ENCODE peak calls at places on chromosomes 7 and 10, in six cellular contexts. E is CD8-positive, alpha-beta T cell; J is NB4; A is A549; T is HFFc6; M is fibroblast of lung. P is an unnamed sample.

GRCh38 chr7:144836545-144836842 is 641 bp upstream of the TPK1 start:
- DNase-seq in E (no peak), J (peak), A (no peak), T (no peak), M (no peak), P (no peak)

GRCh38 chr7:47370461-47371042 is 211.4 kb downstream of the TNS3 start:
- DNase-seq in E (no peak), J (no peak), A (no peak), T (no peak), M (no peak), P (no peak)

GRCh38 chr10:5906651-5907050 is 16.6 kb downstream of the FBH1 start:
- DNase-seq in E (no peak), J (peak), A (no peak), T (no peak), M (no peak), P (no peak)

GRCh38 chr10:12733271-12733670 is 268.2 kb downstream of the CCDC3 start:
- DNase-seq in E (no peak), J (no peak), A (no peak), T (no peak), M (no peak), P (no peak)

GRCh38 chr10:47406548-47406869 is 22.4 kb upstream of the ZNF488 start:
- DNase-seq in E (no peak), J (no peak), A (no peak), T (no peak), M (no peak), P (no peak)

GRCh38 chr10:79027147-79028055 is 41.4 kb upstream of the ZMIZ1 start:
- DNase-seq in E (peak), J (peak), A (no peak), T (no peak), M (no peak), P (no peak)

GRCh38 chr10:132411561-132412253 is 14.7 kb downstream of the PWWP2B start:
- DNase-seq in E (no peak), J (no peak), A (no peak), T (no peak), M (peak), P (no peak)

GRCh38 chr10:76024460-76025123 is 593.2 kb downstream of the LRMDA start:
- DNase-seq in E (no peak), J (no peak), A (no peak), T (no peak), M (no peak), P (no peak)

GRCh38 chr7:100163871-100164270 is 4.5 kb downstream of the GAL3ST4 start:
- DNase-seq in E (no peak), J (no peak), A (no peak), T (no peak), M (no peak), P (no peak)

GRCh38 chr10:28790146-28790545 is 112.8 kb downstream of the BAMBI start:
- DNase-seq in E (no peak), J (no peak), A (no peak), T (no peak), M (no peak), P (no peak)

GRCh38 chr10:132687181-132687892 is 98.6 kb downstream of the NKX6-2 start:
- DNase-seq in E (no peak), J (no peak), A (no peak), T (no peak), M (no peak), P (no peak)

GRCh38 chr7:107692501-107692900 is 31.9 kb downstream of the SLC26A4 start:
- DNase-seq in E (no peak), J (no peak), A (no peak), T (peak), M (peak), P (no peak)

GRCh38 chr7:121000091-121000983 is 11.8 kb downstream of the CPED1 start:
- DNase-seq in E (no peak), J (no peak), A (no peak), T (peak), M (peak), P (no peak)

GRCh38 chr10:62732841-62733653 is 71.5 kb upstream of the ADO start:
- DNase-seq in E (peak), J (peak), A (no peak), T (peak), M (peak), P (peak)

GRCh38 chr10:79148452-79149344 is 79.9 kb downstream of the ZMIZ1 start:
- DNase-seq in E (no peak), J (no peak), A (peak), T (peak), M (peak), P (no peak)

GRCh38 chr10:78774999-78775711 is 293.6 kb upstream of the ZMIZ1 start:
- DNase-seq in E (no peak), J (no peak), A (no peak), T (no peak), M (peak), P (no peak)

GRCh38 chr7:156177396-156178055 is 365.3 kb upstream of the SHH start:
- DNase-seq in E (no peak), J (no peak), A (no peak), T (no peak), M (no peak), P (no peak)

GRCh38 chr7:70456729-70457128 is 675.2 kb upstream of the GALNT17 start:
- DNase-seq in E (no peak), J (no peak), A (no peak), T (no peak), M (no peak), P (no peak)

GRCh38 chr7:122166708-122167107 is 22.7 kb upstream of the AASS start:
- DNase-seq in E (no peak), J (no peak), A (no peak), T (peak), M (peak), P (no peak)

GRCh38 chr7:27073066-27073465 is 22.7 kb downstream of the HOXA1 start:
- DNase-seq in E (no peak), J (peak), A (no peak), T (no peak), M (no peak), P (no peak)

GRCh38 chr10:29268011-29268410 is 20.9 kb upstream of the LYZL1 start:
- DNase-seq in E (no peak), J (no peak), A (no peak), T (no peak), M (no peak), P (no peak)

GRCh38 chr10:4914213-4914850 is 48.9 kb upstream of the AKR1C1 start:
- DNase-seq in E (no peak), J (no peak), A (no peak), T (no peak), M (no peak), P (no peak)

GRCh38 chr7:4079366-4079765 is 602.7 kb upstream of the FOXK1 start:
- DNase-seq in E (no peak), J (no peak), A (no peak), T (no peak), M (no peak), P (no peak)

GRCh38 chr7:143305423-143306070 is 10.4 kb upstream of the CLCN1 start:
- DNase-seq in E (peak), J (peak), A (peak), T (no peak), M (peak), P (peak)

GRCh38 chr10:91424016-91424415 is 13.9 kb downstream of the HECTD2 start:
- DNase-seq in E (no peak), J (no peak), A (no peak), T (peak), M (no peak), P (no peak)

GRCh38 chr10:37588299-37588698 is 269.1 kb downstream of the ZNF248 start:
- DNase-seq in E (no peak), J (no peak), A (no peak), T (no peak), M (no peak), P (no peak)

GRCh38 chr10:20327954-20328353 is 511.7 kb downstream of the PLXDC2 start:
- DNase-seq in E (no peak), J (no peak), A (no peak), T (no peak), M (no peak), P (no peak)

GRCh38 chr10:51708609-51709008 is 9.2 kb upstream of the CSTF2T start:
- DNase-seq in E (no peak), J (no peak), A (no peak), T (no peak), M (no peak), P (no peak)

GRCh38 chr7:82410461-82410860 is 33.1 kb downstream of the CACNA2D1 start:
- DNase-seq in E (no peak), J (no peak), A (no peak), T (no peak), M (no peak), P (no peak)

GRCh38 chr10:78964952-78965633 is 103.7 kb upstream of the ZMIZ1 start:
- DNase-seq in E (no peak), J (peak), A (peak), T (peak), M (peak), P (no peak)

GRCh38 chr7:102260856-102261255 is 25.8 kb upstream of the SH2B2 start:
- DNase-seq in E (no peak), J (no peak), A (no peak), T (peak), M (peak), P (no peak)

GRCh38 chr10:76297787-76298281 is 866.4 kb downstream of the LRMDA start:
- DNase-seq in E (no peak), J (no peak), A (no peak), T (no peak), M (no peak), P (no peak)

GRCh38 chr7:77222819-77223218 is 23.2 kb upstream of the FGL2 start:
- DNase-seq in E (no peak), J (no peak), A (no peak), T (no peak), M (no peak), P (no peak)

GRCh38 chr7:33024189-33024757 is 38.3 kb downstream of the NT5C3A start:
- DNase-seq in E (no peak), J (no peak), A (peak), T (no peak), M (peak), P (no peak)

GRCh38 chr7:157525501-157525915 is 188.7 kb downstream of the DNAJB6 start:
- DNase-seq in E (no peak), J (peak), A (peak), T (no peak), M (no peak), P (no peak)

GRCh38 chr10:118452098-118452497 is 110.0 kb upstream of the FAM204A start:
- DNase-seq in E (no peak), J (no peak), A (no peak), T (no peak), M (no peak), P (no peak)

GRCh38 chr10:3420527-3421469 is 248.2 kb upstream of the PITRM1 start:
- DNase-seq in E (no peak), J (no peak), A (no peak), T (no peak), M (no peak), P (no peak)

GRCh38 chr7:13333351-13333750 is 645.9 kb downstream of the ARL4A start:
- DNase-seq in E (no peak), J (no peak), A (no peak), T (no peak), M (no peak), P (no peak)

GRCh38 chr10:110480387-110480786 is 17.3 kb upstream of the DUSP5 start:
- DNase-seq in E (no peak), J (no peak), A (no peak), T (no peak), M (no peak), P (no peak)

GRCh38 chr10:11225935-11226334 is 208.3 kb downstream of the CELF2 start:
- DNase-seq in E (peak), J (peak), A (no peak), T (no peak), M (no peak), P (no peak)
- TF ChIP-seq CTCF in E (no peak), J (no peak), A (no peak), T (no peak), M (no peak), P (no peak)

DNA sequence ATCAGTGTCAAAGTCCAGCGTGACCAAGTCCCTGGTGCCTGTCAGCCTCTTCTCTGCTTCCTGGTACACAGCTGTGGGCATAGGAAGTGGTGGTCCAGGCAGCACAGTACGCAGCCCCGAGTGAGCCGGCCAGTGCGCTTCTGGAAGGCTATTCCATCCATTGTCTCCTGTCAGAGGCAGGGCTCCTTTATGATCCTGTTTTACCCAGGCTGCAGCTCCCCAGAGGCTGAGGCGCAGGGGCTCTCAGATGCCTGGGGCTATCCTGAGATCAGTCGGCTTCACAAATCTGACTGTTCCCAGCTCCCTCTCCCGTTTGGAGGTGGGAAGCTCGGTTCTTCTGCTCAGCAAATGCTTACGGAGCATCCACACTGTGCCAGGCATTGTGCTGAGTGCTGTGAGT is 70.3 kb downstream of the LANCL2 start:
- DNase-seq in E (no peak), J (no peak), A (no peak), T (no peak), M (no peak), P (no peak)
- TF ChIP-seq CTCF in E (no peak), J (no peak), A (no peak), T (no peak), M (no peak), P (no peak)

GRCh38 chr7:18241543-18242231 is 214.0 kb upstream of the PRPS1L1 start:
- DNase-seq in E (no peak), J (no peak), A (no peak), T (no peak), M (no peak), P (no peak)
- TF ChIP-seq CTCF in E (no peak), J (peak), A (no peak), T (peak), M (no peak), P (no peak)

GRCh38 chr7:50614721-50615518 is 49.7 kb upstream of the DDC start:
- DNase-seq in E (no peak), J (peak), A (peak), T (no peak), M (no peak), P (no peak)
- TF ChIP-seq CTCF in E (peak), J (peak), A (no peak), T (peak), M (peak), P (peak)

P was measured in GM13977.